ENCODE peak calls at places on chromosomes 11 and 22, in eight cellular contexts. One of them, this sample, is unnamed.

GRCh38 chr11:2419638-2420501 is 19.3 kb downstream of the TSSC4 start:
- DNase-seq in OCI-LY7: peak
- DNase-seq in MM.1S: peak
- DNase-seq in HCT116: peak
- DNase-seq in hepatocyte: peak
- DNase-seq in neural progenitor cell: peak
- DNase-seq in SK-N-SH: peak
- DNase-seq in PC-3: peak
- DNase-seq in this sample: peak

GRCh38 chr11:36091256-36091811 is 147.5 kb downstream of the LDLRAD3 start:
- DNase-seq in OCI-LY7: no peak
- DNase-seq in MM.1S: no peak
- DNase-seq in HCT116: no peak
- DNase-seq in hepatocyte: no peak
- DNase-seq in neural progenitor cell: no peak
- DNase-seq in SK-N-SH: no peak
- DNase-seq in PC-3: no peak
- DNase-seq in this sample: no peak

GRCh38 chr11:48047616-48048015 is 67.3 kb downstream of the PTPRJ start:
- DNase-seq in OCI-LY7: no peak
- DNase-seq in MM.1S: no peak
- DNase-seq in HCT116: no peak
- DNase-seq in hepatocyte: peak
- DNase-seq in neural progenitor cell: no peak
- DNase-seq in SK-N-SH: no peak
- DNase-seq in PC-3: no peak
- DNase-seq in this sample: no peak

GRCh38 chr22:48742191-48742555 is 1085.5 kb downstream of the BRD1 start:
- DNase-seq in OCI-LY7: no peak
- DNase-seq in MM.1S: no peak
- DNase-seq in HCT116: no peak
- DNase-seq in hepatocyte: no peak
- DNase-seq in neural progenitor cell: no peak
- DNase-seq in SK-N-SH: no peak
- DNase-seq in PC-3: no peak
- DNase-seq in this sample: no peak

GRCh38 chr11:110147965-110148709 is 54.9 kb downstream of the ZC3H12C start:
- DNase-seq in OCI-LY7: no peak
- DNase-seq in MM.1S: no peak
- DNase-seq in HCT116: peak
- DNase-seq in hepatocyte: no peak
- DNase-seq in neural progenitor cell: no peak
- DNase-seq in SK-N-SH: no peak
- DNase-seq in PC-3: peak
- DNase-seq in this sample: no peak

GRCh38 chr11:19474954-19475811 is 234.4 kb upstream of the E2F8 start:
- DNase-seq in OCI-LY7: no peak
- DNase-seq in MM.1S: no peak
- DNase-seq in HCT116: no peak
- DNase-seq in hepatocyte: no peak
- DNase-seq in neural progenitor cell: peak
- DNase-seq in SK-N-SH: peak
- DNase-seq in PC-3: no peak
- DNase-seq in this sample: no peak

GRCh38 chr11:107785401-107785800 is 73.2 kb downstream of the SLC35F2 start:
- DNase-seq in OCI-LY7: no peak
- DNase-seq in MM.1S: no peak
- DNase-seq in HCT116: no peak
- DNase-seq in hepatocyte: no peak
- DNase-seq in neural progenitor cell: no peak
- DNase-seq in SK-N-SH: no peak
- DNase-seq in PC-3: no peak
- DNase-seq in this sample: no peak

GRCh38 chr22:29947410-29948387 is 64.7 kb downstream of the MTMR3 start:
- DNase-seq in OCI-LY7: no peak
- DNase-seq in MM.1S: no peak
- DNase-seq in HCT116: no peak
- DNase-seq in hepatocyte: no peak
- DNase-seq in neural progenitor cell: no peak
- DNase-seq in SK-N-SH: peak
- DNase-seq in PC-3: no peak
- DNase-seq in this sample: no peak

GRCh38 chr11:36311926-36312592 is 16.0 kb downstream of the PRR5L start:
- DNase-seq in OCI-LY7: no peak
- DNase-seq in MM.1S: no peak
- DNase-seq in HCT116: no peak
- DNase-seq in hepatocyte: no peak
- DNase-seq in neural progenitor cell: no peak
- DNase-seq in SK-N-SH: no peak
- DNase-seq in PC-3: no peak
- DNase-seq in this sample: no peak

GRCh38 chr11:23903044-23903704 is 593.7 kb upstream of the LUZP2 start:
- DNase-seq in OCI-LY7: no peak
- DNase-seq in MM.1S: no peak
- DNase-seq in HCT116: no peak
- DNase-seq in hepatocyte: peak
- DNase-seq in neural progenitor cell: no peak
- DNase-seq in SK-N-SH: no peak
- DNase-seq in PC-3: peak
- DNase-seq in this sample: no peak

GRCh38 chr11:40508307-40508706 is 951.1 kb downstream of the LRRC4C start:
- DNase-seq in OCI-LY7: no peak
- DNase-seq in MM.1S: no peak
- DNase-seq in HCT116: no peak
- DNase-seq in hepatocyte: no peak
- DNase-seq in neural progenitor cell: no peak
- DNase-seq in SK-N-SH: no peak
- DNase-seq in PC-3: no peak
- DNase-seq in this sample: no peak

GRCh38 chr11:40513281-40513680 is 946.2 kb downstream of the LRRC4C start:
- DNase-seq in OCI-LY7: no peak
- DNase-seq in MM.1S: no peak
- DNase-seq in HCT116: no peak
- DNase-seq in hepatocyte: no peak
- DNase-seq in neural progenitor cell: peak
- DNase-seq in SK-N-SH: no peak
- DNase-seq in PC-3: no peak
- DNase-seq in this sample: no peak

GRCh38 chr11:40517122-40517521 is 942.3 kb downstream of the LRRC4C start:
- DNase-seq in OCI-LY7: no peak
- DNase-seq in MM.1S: no peak
- DNase-seq in HCT116: no peak
- DNase-seq in hepatocyte: no peak
- DNase-seq in neural progenitor cell: no peak
- DNase-seq in SK-N-SH: no peak
- DNase-seq in PC-3: no peak
- DNase-seq in this sample: no peak

GRCh38 chr11:40514124-40514523 is 945.3 kb downstream of the LRRC4C start:
- DNase-seq in OCI-LY7: no peak
- DNase-seq in MM.1S: no peak
- DNase-seq in HCT116: no peak
- DNase-seq in hepatocyte: peak
- DNase-seq in neural progenitor cell: no peak
- DNase-seq in SK-N-SH: no peak
- DNase-seq in PC-3: peak
- DNase-seq in this sample: no peak
- TF ChIP-seq CTCF in OCI-LY7: no peak
- TF ChIP-seq CTCF in MM.1S: no peak
- TF ChIP-seq CTCF in HCT116: no peak
- TF ChIP-seq CTCF in hepatocyte: no peak
- TF ChIP-seq CTCF in neural progenitor cell: no peak
- TF ChIP-seq CTCF in SK-N-SH: no peak
- TF ChIP-seq CTCF in PC-3: no peak
- TF ChIP-seq CTCF in this sample: no peak

GRCh38 chr11:93236741-93237675 is 39.2 kb upstream of the SLC36A4 start:
- DNase-seq in OCI-LY7: peak
- DNase-seq in MM.1S: peak
- DNase-seq in HCT116: peak
- DNase-seq in hepatocyte: peak
- DNase-seq in neural progenitor cell: peak
- DNase-seq in SK-N-SH: peak
- DNase-seq in PC-3: peak
- DNase-seq in this sample: peak
- TF ChIP-seq EZH2phosphoT487 in OCI-LY7: no peak
- TF ChIP-seq EZH2phosphoT487 in MM.1S: no peak
- TF ChIP-seq EZH2phosphoT487 in HCT116: no peak
- TF ChIP-seq EZH2phosphoT487 in hepatocyte: no peak
- TF ChIP-seq EZH2phosphoT487 in neural progenitor cell: no peak
- TF ChIP-seq EZH2phosphoT487 in SK-N-SH: no peak
- TF ChIP-seq EZH2phosphoT487 in PC-3: no peak
- TF ChIP-seq EZH2phosphoT487 in this sample: no peak

DNA sequence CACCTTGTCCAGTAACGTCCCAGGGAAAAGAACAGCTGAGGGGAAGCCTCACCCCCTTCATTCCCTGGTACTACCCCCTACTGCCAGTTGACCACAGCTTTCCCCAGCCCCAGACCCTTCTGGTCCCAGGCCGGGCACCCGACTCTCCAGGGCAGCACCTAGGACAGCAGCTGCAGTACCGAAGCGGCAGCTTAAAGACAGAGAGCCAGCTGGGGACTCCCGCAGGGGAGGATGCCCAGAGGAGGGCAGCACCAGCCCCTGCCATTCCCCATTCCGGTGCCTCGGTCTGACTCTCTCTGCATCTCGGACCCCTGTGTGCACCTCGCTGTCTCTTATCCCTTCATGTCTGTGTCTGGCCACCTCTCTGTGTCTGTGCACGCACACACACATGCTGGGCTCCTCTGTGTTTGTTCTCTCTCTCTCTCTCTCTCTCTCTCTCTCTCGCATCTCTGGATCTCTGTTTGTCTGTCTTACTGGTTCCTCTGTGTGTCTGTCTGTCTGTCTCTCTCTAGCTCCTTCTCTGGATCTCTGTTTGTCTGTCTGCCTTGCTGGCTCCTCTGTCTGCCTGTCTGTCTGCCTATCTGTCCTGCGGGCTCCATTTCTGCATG is 9.4 kb downstream of the IGSF9B start:
- DNase-seq in OCI-LY7: no peak
- DNase-seq in MM.1S: no peak
- DNase-seq in HCT116: no peak
- DNase-seq in hepatocyte: peak
- DNase-seq in neural progenitor cell: peak
- DNase-seq in SK-N-SH: peak
- DNase-seq in PC-3: peak
- DNase-seq in this sample: peak
- TF ChIP-seq CTCF in OCI-LY7: peak
- TF ChIP-seq CTCF in MM.1S: no peak
- TF ChIP-seq CTCF in HCT116: no peak
- TF ChIP-seq CTCF in hepatocyte: peak
- TF ChIP-seq CTCF in neural progenitor cell: peak
- TF ChIP-seq CTCF in SK-N-SH: peak
- TF ChIP-seq CTCF in PC-3: peak
- TF ChIP-seq CTCF in this sample: peak

DNA sequence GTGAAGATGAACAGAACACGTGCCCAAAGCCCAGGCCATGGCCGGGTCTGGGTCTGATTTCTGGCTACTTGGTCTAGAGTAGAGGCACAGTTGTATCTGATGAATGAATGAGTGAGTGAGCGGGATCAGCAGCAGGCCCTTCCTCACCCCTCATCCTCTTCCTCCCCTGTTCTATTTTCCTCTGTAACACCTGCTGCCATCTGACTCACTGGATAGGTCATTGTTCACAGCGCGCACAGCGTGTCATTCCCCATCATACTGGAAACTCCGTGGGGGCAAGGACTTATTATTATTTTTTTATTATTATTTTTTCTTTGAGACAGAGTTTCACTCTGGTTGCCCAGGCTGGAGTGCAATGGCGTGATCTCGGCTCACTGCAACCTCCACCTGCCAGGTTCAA is 13.9 kb downstream of the NCF4 start:
- DNase-seq in OCI-LY7: no peak
- DNase-seq in MM.1S: no peak
- DNase-seq in HCT116: no peak
- DNase-seq in hepatocyte: no peak
- DNase-seq in neural progenitor cell: no peak
- DNase-seq in SK-N-SH: no peak
- DNase-seq in PC-3: no peak
- DNase-seq in this sample: no peak
- TF ChIP-seq EZH2phosphoT487 in OCI-LY7: no peak
- TF ChIP-seq EZH2phosphoT487 in MM.1S: no peak
- TF ChIP-seq EZH2phosphoT487 in HCT116: no peak
- TF ChIP-seq EZH2phosphoT487 in hepatocyte: no peak
- TF ChIP-seq EZH2phosphoT487 in neural progenitor cell: no peak
- TF ChIP-seq EZH2phosphoT487 in SK-N-SH: no peak
- TF ChIP-seq EZH2phosphoT487 in PC-3: no peak
- TF ChIP-seq EZH2phosphoT487 in this sample: no peak

GRCh38 chr11:1180171-1180570 is 22.4 kb downstream of the MUC5AC start:
- DNase-seq in OCI-LY7: no peak
- DNase-seq in MM.1S: no peak
- DNase-seq in HCT116: no peak
- DNase-seq in hepatocyte: no peak
- DNase-seq in neural progenitor cell: no peak
- DNase-seq in SK-N-SH: no peak
- DNase-seq in PC-3: no peak
- DNase-seq in this sample: no peak
- TF ChIP-seq CTCF in OCI-LY7: no peak
- TF ChIP-seq CTCF in MM.1S: no peak
- TF ChIP-seq CTCF in HCT116: no peak
- TF ChIP-seq CTCF in hepatocyte: no peak
- TF ChIP-seq CTCF in neural progenitor cell: no peak
- TF ChIP-seq CTCF in SK-N-SH: no peak
- TF ChIP-seq CTCF in PC-3: no peak
- TF ChIP-seq CTCF in this sample: no peak

GRCh38 chr11:33324211-33324985 is 67.2 kb downstream of the HIPK3 start:
- DNase-seq in OCI-LY7: no peak
- DNase-seq in MM.1S: no peak
- DNase-seq in HCT116: no peak
- DNase-seq in hepatocyte: no peak
- DNase-seq in neural progenitor cell: no peak
- DNase-seq in SK-N-SH: no peak
- DNase-seq in PC-3: no peak
- DNase-seq in this sample: no peak

GRCh38 chr11:33325456-33325855 is 68.3 kb downstream of the HIPK3 start:
- DNase-seq in OCI-LY7: no peak
- DNase-seq in MM.1S: no peak
- DNase-seq in HCT116: no peak
- DNase-seq in hepatocyte: no peak
- DNase-seq in neural progenitor cell: no peak
- DNase-seq in SK-N-SH: no peak
- DNase-seq in PC-3: no peak
- DNase-seq in this sample: no peak

GRCh38 chr11:33334627-33335026 is 77.4 kb downstream of the HIPK3 start:
- DNase-seq in OCI-LY7: no peak
- DNase-seq in MM.1S: no peak
- DNase-seq in HCT116: no peak
- DNase-seq in hepatocyte: no peak
- DNase-seq in neural progenitor cell: no peak
- DNase-seq in SK-N-SH: no peak
- DNase-seq in PC-3: no peak
- DNase-seq in this sample: no peak

GRCh38 chr11:33329705-33330329 is 72.6 kb downstream of the HIPK3 start:
- DNase-seq in OCI-LY7: peak
- DNase-seq in MM.1S: peak
- DNase-seq in HCT116: peak
- DNase-seq in hepatocyte: peak
- DNase-seq in neural progenitor cell: peak
- DNase-seq in SK-N-SH: peak
- DNase-seq in PC-3: peak
- DNase-seq in this sample: peak
- TF ChIP-seq EZH2phosphoT487 in OCI-LY7: no peak
- TF ChIP-seq EZH2phosphoT487 in MM.1S: no peak
- TF ChIP-seq EZH2phosphoT487 in HCT116: no peak
- TF ChIP-seq EZH2phosphoT487 in hepatocyte: no peak
- TF ChIP-seq EZH2phosphoT487 in neural progenitor cell: no peak
- TF ChIP-seq EZH2phosphoT487 in SK-N-SH: no peak
- TF ChIP-seq EZH2phosphoT487 in PC-3: no peak
- TF ChIP-seq EZH2phosphoT487 in this sample: no peak

GRCh38 chr11:77062924-77063323 is 3.8 kb upstream of the CAPN5 start:
- DNase-seq in OCI-LY7: no peak
- DNase-seq in MM.1S: no peak
- DNase-seq in HCT116: no peak
- DNase-seq in hepatocyte: no peak
- DNase-seq in neural progenitor cell: no peak
- DNase-seq in SK-N-SH: no peak
- DNase-seq in PC-3: peak
- DNase-seq in this sample: peak
- TF ChIP-seq CTCF in OCI-LY7: peak
- TF ChIP-seq CTCF in MM.1S: no peak
- TF ChIP-seq CTCF in HCT116: peak
- TF ChIP-seq CTCF in hepatocyte: peak
- TF ChIP-seq CTCF in neural progenitor cell: peak
- TF ChIP-seq CTCF in SK-N-SH: peak
- TF ChIP-seq CTCF in PC-3: peak
- TF ChIP-seq CTCF in this sample: peak